ENCODE peak calls at places on chromosomes 13 and 19, in six cellular contexts. N, Z, K, Y, D and T are unnamed samples.

GRCh38 chr19:12936582-12936981 is 1.8 kb upstream of the CALR start:
- DNase-seq in K (no peak), Y (no peak), N (no peak), D (no peak), Z (no peak), T (no peak)

GRCh38 chr13:44109986-44110640 is 230.4 kb downstream of the LACC1 start:
- DNase-seq in D (no peak), Y (no peak), K (no peak), Z (no peak), N (no peak), T (no peak)

GRCh38 chr13:95056266-95056665 is 245.0 kb downstream of the ABCC4 start:
- DNase-seq in Y (no peak), D (no peak), N (no peak), Z (no peak), K (no peak), T (no peak)

GRCh38 chr13:29497137-29497654 is 98.3 kb downstream of the SLC7A1 start:
- DNase-seq in K (peak), Y (no peak), D (no peak), N (peak), Z (no peak), T (no peak)

GRCh38 chr13:103692442-103692841 is 626.2 kb upstream of the SLC10A2 start:
- DNase-seq in K (no peak), Y (no peak), N (no peak), Z (no peak), D (no peak), T (no peak)

GRCh38 chr13:100836696-100837095 is 162.1 kb upstream of the TMTC4 start:
- DNase-seq in N (no peak), Z (no peak), Y (no peak), K (no peak), D (no peak), T (no peak)

GRCh38 chr19:1163934-1164683 is 10.0 kb downstream of the SBNO2 start:
- DNase-seq in Y (no peak), K (no peak), D (no peak), Z (no peak), N (no peak), T (no peak)

GRCh38 chr13:97474581-97474980 is 40.6 kb downstream of the RAP2A start:
- DNase-seq in Z (no peak), K (peak), Y (no peak), N (no peak), D (no peak), T (no peak)

GRCh38 chr13:30766957-30767603 is 31.7 kb downstream of the ALOX5AP start:
- DNase-seq in D (no peak), N (no peak), K (no peak), Y (no peak), Z (no peak), T (no peak)

GRCh38 chr19:14434543-14435319 is 1.6 kb downstream of the PKN1 start:
- DNase-seq in D (no peak), N (peak), Z (peak), K (no peak), Y (peak), T (no peak)

GRCh38 chr13:95354680-95355487 is 53.6 kb upstream of the ABCC4 start:
- DNase-seq in D (no peak), N (no peak), Z (no peak), Y (no peak), K (no peak), T (no peak)

GRCh38 chr13:21372530-21372929 is 86.6 kb downstream of the ZDHHC20 start:
- DNase-seq in N (no peak), Y (no peak), Z (no peak), K (no peak), D (no peak), T (no peak)

GRCh38 chr13:29771247-29771646 is 79.2 kb downstream of the UBL3 start:
- DNase-seq in K (no peak), N (no peak), D (no peak), Z (no peak), Y (no peak), T (no peak)